ENCODE peak calls at places on chromosomes 2 and 18, in seven cellular contexts. One of them, this sample, is unnamed.

GRCh38 chr2:218023636-218024035 is 20.8 kb upstream of the TNS1 start:
- DNase-seq in OCI-LY7: no peak
- DNase-seq in transverse colon: no peak
- DNase-seq in adrenal gland: peak
- DNase-seq in AG10803: no peak
- DNase-seq in GM12864: no peak
- DNase-seq in fibroblast of lung: no peak
- DNase-seq in this sample: no peak

GRCh38 chr2:207482630-207483029 is 47.1 kb upstream of the CREB1 start:
- DNase-seq in OCI-LY7: no peak
- DNase-seq in transverse colon: no peak
- DNase-seq in adrenal gland: no peak
- DNase-seq in AG10803: no peak
- DNase-seq in GM12864: no peak
- DNase-seq in fibroblast of lung: peak
- DNase-seq in this sample: peak

GRCh38 chr2:237122214-237122666 is 36.6 kb downstream of the COPS8 start:
- DNase-seq in OCI-LY7: peak
- DNase-seq in transverse colon: peak
- DNase-seq in adrenal gland: peak
- DNase-seq in AG10803: peak
- DNase-seq in GM12864: peak
- DNase-seq in fibroblast of lung: peak
- DNase-seq in this sample: peak

GRCh38 chr2:127085260-127085666 is 21.7 kb downstream of the BIN1 start:
- DNase-seq in OCI-LY7: no peak
- DNase-seq in transverse colon: peak
- DNase-seq in adrenal gland: no peak
- DNase-seq in AG10803: peak
- DNase-seq in GM12864: no peak
- DNase-seq in fibroblast of lung: peak
- DNase-seq in this sample: peak

GRCh38 chr2:149314687-149315086 is 15.7 kb upstream of the LYPD6 start:
- DNase-seq in OCI-LY7: no peak
- DNase-seq in transverse colon: no peak
- DNase-seq in adrenal gland: no peak
- DNase-seq in AG10803: no peak
- DNase-seq in GM12864: no peak
- DNase-seq in fibroblast of lung: no peak
- DNase-seq in this sample: no peak

GRCh38 chr2:164954954-164955701 is at the start of gene SLC38A11:
- DNase-seq in OCI-LY7: no peak
- DNase-seq in transverse colon: peak
- DNase-seq in adrenal gland: peak
- DNase-seq in AG10803: peak
- DNase-seq in GM12864: no peak
- DNase-seq in fibroblast of lung: peak
- DNase-seq in this sample: no peak

GRCh38 chr2:231613054-231613654 is 20.5 kb downstream of the TEX44 start:
- DNase-seq in OCI-LY7: peak
- DNase-seq in transverse colon: no peak
- DNase-seq in adrenal gland: peak
- DNase-seq in AG10803: peak
- DNase-seq in GM12864: no peak
- DNase-seq in fibroblast of lung: no peak
- DNase-seq in this sample: peak

GRCh38 chr2:207902822-207903221 is 122.5 kb downstream of the PLEKHM3 start:
- DNase-seq in OCI-LY7: no peak
- DNase-seq in transverse colon: no peak
- DNase-seq in adrenal gland: no peak
- DNase-seq in AG10803: peak
- DNase-seq in GM12864: no peak
- DNase-seq in fibroblast of lung: peak
- DNase-seq in this sample: no peak

GRCh38 chr2:96564026-96564425 is 27.5 kb downstream of the ARID5A start:
- DNase-seq in OCI-LY7: no peak
- DNase-seq in transverse colon: no peak
- DNase-seq in adrenal gland: no peak
- DNase-seq in AG10803: no peak
- DNase-seq in GM12864: no peak
- DNase-seq in fibroblast of lung: no peak
- DNase-seq in this sample: no peak

GRCh38 chr18:37476182-37476581 is 89.4 kb downstream of the CELF4 start:
- DNase-seq in OCI-LY7: peak
- DNase-seq in transverse colon: peak
- DNase-seq in adrenal gland: no peak
- DNase-seq in AG10803: peak
- DNase-seq in GM12864: peak
- DNase-seq in fibroblast of lung: no peak
- DNase-seq in this sample: peak

GRCh38 chr2:238080518-238080917 is 19.6 kb upstream of the ESPNL start:
- DNase-seq in OCI-LY7: no peak
- DNase-seq in transverse colon: no peak
- DNase-seq in adrenal gland: no peak
- DNase-seq in AG10803: no peak
- DNase-seq in GM12864: no peak
- DNase-seq in fibroblast of lung: no peak
- DNase-seq in this sample: no peak

GRCh38 chr2:71526975-71527374 is 73.6 kb downstream of the DYSF start:
- DNase-seq in OCI-LY7: no peak
- DNase-seq in transverse colon: no peak
- DNase-seq in adrenal gland: no peak
- DNase-seq in AG10803: no peak
- DNase-seq in GM12864: no peak
- DNase-seq in fibroblast of lung: no peak
- DNase-seq in this sample: no peak

GRCh38 chr2:230905448-230906430 is 19.3 kb downstream of the GPR55 start:
- DNase-seq in OCI-LY7: no peak
- DNase-seq in transverse colon: no peak
- DNase-seq in adrenal gland: no peak
- DNase-seq in AG10803: peak
- DNase-seq in GM12864: no peak
- DNase-seq in fibroblast of lung: peak
- DNase-seq in this sample: peak

GRCh38 chr2:137846993-137847392 is 117.3 kb upstream of the HNMT start:
- DNase-seq in OCI-LY7: no peak
- DNase-seq in transverse colon: no peak
- DNase-seq in adrenal gland: no peak
- DNase-seq in AG10803: no peak
- DNase-seq in GM12864: no peak
- DNase-seq in fibroblast of lung: no peak
- DNase-seq in this sample: no peak

GRCh38 chr2:105593221-105593967 is 151.3 kb upstream of the NCK2 start:
- DNase-seq in OCI-LY7: no peak
- DNase-seq in transverse colon: no peak
- DNase-seq in adrenal gland: no peak
- DNase-seq in AG10803: peak
- DNase-seq in GM12864: no peak
- DNase-seq in fibroblast of lung: peak
- DNase-seq in this sample: no peak

GRCh38 chr2:11342561-11343343 is 1.7 kb downstream of the ROCK2 start:
- DNase-seq in OCI-LY7: peak
- DNase-seq in transverse colon: peak
- DNase-seq in adrenal gland: peak
- DNase-seq in AG10803: peak
- DNase-seq in GM12864: no peak
- DNase-seq in fibroblast of lung: peak
- DNase-seq in this sample: peak

GRCh38 chr2:149799296-149799695 is 211.7 kb upstream of the MMADHC start:
- DNase-seq in OCI-LY7: no peak
- DNase-seq in transverse colon: no peak
- DNase-seq in adrenal gland: peak
- DNase-seq in AG10803: peak
- DNase-seq in GM12864: no peak
- DNase-seq in fibroblast of lung: peak
- DNase-seq in this sample: peak

GRCh38 chr2:44077942-44078511 is 82.2 kb upstream of the LRPPRC start:
- DNase-seq in OCI-LY7: no peak
- DNase-seq in transverse colon: no peak
- DNase-seq in adrenal gland: no peak
- DNase-seq in AG10803: no peak
- DNase-seq in GM12864: no peak
- DNase-seq in fibroblast of lung: no peak
- DNase-seq in this sample: no peak

GRCh38 chr2:38932586-38932985 is 42.9 kb downstream of the ARHGEF33 start:
- DNase-seq in OCI-LY7: no peak
- DNase-seq in transverse colon: no peak
- DNase-seq in adrenal gland: no peak
- DNase-seq in AG10803: no peak
- DNase-seq in GM12864: no peak
- DNase-seq in fibroblast of lung: no peak
- DNase-seq in this sample: no peak

GRCh38 chr2:95006661-95007060 is 18.8 kb upstream of the MAL start:
- DNase-seq in OCI-LY7: no peak
- DNase-seq in transverse colon: no peak
- DNase-seq in adrenal gland: no peak
- DNase-seq in AG10803: no peak
- DNase-seq in GM12864: no peak
- DNase-seq in fibroblast of lung: no peak
- DNase-seq in this sample: no peak

GRCh38 chr2:199431748-199432213 is 26.0 kb downstream of the SATB2 start:
- DNase-seq in OCI-LY7: no peak
- DNase-seq in transverse colon: no peak
- DNase-seq in adrenal gland: no peak
- DNase-seq in AG10803: no peak
- DNase-seq in GM12864: no peak
- DNase-seq in fibroblast of lung: peak
- DNase-seq in this sample: no peak

GRCh38 chr18:11494093-11494492 is 115.3 kb upstream of the SLC35G4 start:
- DNase-seq in OCI-LY7: no peak
- DNase-seq in transverse colon: no peak
- DNase-seq in adrenal gland: no peak
- DNase-seq in AG10803: peak
- DNase-seq in GM12864: no peak
- DNase-seq in fibroblast of lung: peak
- DNase-seq in this sample: peak

GRCh38 chr2:61855178-61855523 is 1.3 kb upstream of the FAM161A start:
- DNase-seq in OCI-LY7: no peak
- DNase-seq in transverse colon: peak
- DNase-seq in adrenal gland: peak
- DNase-seq in AG10803: no peak
- DNase-seq in GM12864: no peak
- DNase-seq in fibroblast of lung: peak
- DNase-seq in this sample: peak

GRCh38 chr2:27379840-27380625 is 501 bp downstream of the ZNF513 start:
- DNase-seq in OCI-LY7: peak
- DNase-seq in transverse colon: peak
- DNase-seq in adrenal gland: peak
- DNase-seq in AG10803: peak
- DNase-seq in GM12864: no peak
- DNase-seq in fibroblast of lung: peak
- DNase-seq in this sample: peak

DNA sequence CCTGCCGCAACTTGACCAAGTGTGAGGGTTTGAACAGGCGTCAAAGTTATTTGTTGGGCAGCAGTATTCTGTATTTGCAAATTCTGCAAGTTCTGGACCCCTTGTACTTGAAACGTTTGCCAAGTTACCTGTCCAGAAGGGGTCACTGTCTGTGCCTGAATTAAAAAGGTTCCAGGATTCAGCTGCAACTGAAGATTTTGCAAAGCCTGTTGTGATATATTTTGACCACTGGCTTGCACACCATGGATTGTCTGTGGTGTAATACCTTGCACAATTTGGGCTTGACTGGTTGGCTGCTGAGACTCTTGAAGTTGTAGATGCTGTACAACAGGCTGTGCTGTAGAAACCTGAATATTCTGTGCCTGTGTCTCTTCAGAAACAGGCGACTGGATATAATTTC is 10.2 kb downstream of the SP3 start:
- DNase-seq in OCI-LY7: no peak
- DNase-seq in transverse colon: no peak
- DNase-seq in adrenal gland: no peak
- DNase-seq in AG10803: no peak
- DNase-seq in GM12864: no peak
- DNase-seq in fibroblast of lung: no peak
- DNase-seq in this sample: no peak
- TF ChIP-seq CTCF in OCI-LY7: peak
- TF ChIP-seq CTCF in transverse colon: no peak
- TF ChIP-seq CTCF in adrenal gland: no peak
- TF ChIP-seq CTCF in AG10803: no peak
- TF ChIP-seq CTCF in GM12864: peak
- TF ChIP-seq CTCF in fibroblast of lung: no peak
- TF ChIP-seq CTCF in this sample: no peak

GRCh38 chr2:174680221-174680620 is 82.6 kb upstream of the WIPF1 start:
- DNase-seq in OCI-LY7: no peak
- DNase-seq in transverse colon: no peak
- DNase-seq in adrenal gland: no peak
- DNase-seq in AG10803: no peak
- DNase-seq in GM12864: no peak
- DNase-seq in fibroblast of lung: no peak
- DNase-seq in this sample: no peak
- H3K4me3 ChIP-seq in OCI-LY7: no peak
- H3K4me3 ChIP-seq in transverse colon: no peak
- H3K4me3 ChIP-seq in adrenal gland: no peak
- H3K4me3 ChIP-seq in AG10803: peak
- H3K4me3 ChIP-seq in GM12864: no peak
- H3K4me3 ChIP-seq in fibroblast of lung: no peak
- H3K4me3 ChIP-seq in this sample: no peak

GRCh38 chr2:29644949-29645348 is 276.4 kb downstream of the ALK start:
- DNase-seq in OCI-LY7: no peak
- DNase-seq in transverse colon: no peak
- DNase-seq in adrenal gland: no peak
- DNase-seq in AG10803: no peak
- DNase-seq in GM12864: no peak
- DNase-seq in fibroblast of lung: no peak
- DNase-seq in this sample: no peak
- TF ChIP-seq CTCF in OCI-LY7: peak
- TF ChIP-seq CTCF in transverse colon: no peak
- TF ChIP-seq CTCF in adrenal gland: no peak
- TF ChIP-seq CTCF in AG10803: no peak
- TF ChIP-seq CTCF in GM12864: no peak
- TF ChIP-seq CTCF in fibroblast of lung: no peak
- TF ChIP-seq CTCF in this sample: no peak

GRCh38 chr18:76371301-76371700 is 123.7 kb downstream of the ZNF516 start:
- DNase-seq in OCI-LY7: no peak
- DNase-seq in transverse colon: no peak
- DNase-seq in adrenal gland: no peak
- DNase-seq in AG10803: no peak
- DNase-seq in GM12864: no peak
- DNase-seq in fibroblast of lung: no peak
- DNase-seq in this sample: no peak
- H3K4me3 ChIP-seq in OCI-LY7: no peak
- H3K4me3 ChIP-seq in transverse colon: no peak
- H3K4me3 ChIP-seq in adrenal gland: no peak
- H3K4me3 ChIP-seq in AG10803: no peak
- H3K4me3 ChIP-seq in GM12864: no peak
- H3K4me3 ChIP-seq in fibroblast of lung: no peak
- H3K4me3 ChIP-seq in this sample: no peak

GRCh38 chr2:162100579-162100978 is 26.6 kb upstream of the DPP4 start:
- DNase-seq in OCI-LY7: no peak
- DNase-seq in transverse colon: no peak
- DNase-seq in adrenal gland: no peak
- DNase-seq in AG10803: no peak
- DNase-seq in GM12864: no peak
- DNase-seq in fibroblast of lung: no peak
- DNase-seq in this sample: no peak
- TF ChIP-seq CTCF in OCI-LY7: no peak
- TF ChIP-seq CTCF in transverse colon: no peak
- TF ChIP-seq CTCF in adrenal gland: no peak
- TF ChIP-seq CTCF in AG10803: no peak
- TF ChIP-seq CTCF in GM12864: no peak
- TF ChIP-seq CTCF in fibroblast of lung: no peak
- TF ChIP-seq CTCF in this sample: no peak

GRCh38 chr2:68767031-68767961 is 32.7 kb downstream of the ARHGAP25 start:
- DNase-seq in OCI-LY7: peak
- DNase-seq in transverse colon: peak
- DNase-seq in adrenal gland: no peak
- DNase-seq in AG10803: no peak
- DNase-seq in GM12864: peak
- DNase-seq in fibroblast of lung: no peak
- DNase-seq in this sample: no peak
- H3K4me3 ChIP-seq in OCI-LY7: peak
- H3K4me3 ChIP-seq in transverse colon: no peak
- H3K4me3 ChIP-seq in adrenal gland: no peak
- H3K4me3 ChIP-seq in AG10803: no peak
- H3K4me3 ChIP-seq in GM12864: peak
- H3K4me3 ChIP-seq in fibroblast of lung: no peak
- H3K4me3 ChIP-seq in this sample: no peak

This sample was measured in fibroblast of villous mesenchyme.